ENCODE peak calls at places on chromosomes 11 and 22, in eight cellular contexts. P, G, B, V, S, L, D and T are unnamed samples. For H3K4me1, the result is how much of the 10 kb centered on the place peaks cover.

GRCh38 chr11:78690588-78690987 is 115.9 kb upstream of the NARS2 start:
- DNase-seq in L (no peak), G (no peak), B (no peak), S (no peak), V (no peak), D (no peak), P (no peak), T (no peak)

GRCh38 chr11:765025-765801 is 12.1 kb downstream of the GATD1 start:
- DNase-seq in B (peak), V (peak), D (peak), G (peak), P (no peak), L (no peak), S (peak), T (no peak)

GRCh38 chr11:119533931-119534694 is 111.1 kb upstream of the THY1 start:
- DNase-seq in P (no peak), L (peak), V (peak), B (no peak), G (peak), S (peak), D (peak), T (peak)

GRCh38 chr11:79794484-79795393 is 353.9 kb upstream of the TENM4 start:
- DNase-seq in B (no peak), D (no peak), G (no peak), V (no peak), P (no peak), S (no peak), L (peak), T (no peak)

GRCh38 chr22:36922097-36922608 is 8.7 kb downstream of the CSF2RB start:
- DNase-seq in L (no peak), P (no peak), S (peak), V (no peak), G (peak), D (peak), B (no peak), T (no peak)

GRCh38 chr11:115548878-115549528 is 44.8 kb upstream of the CADM1 start:
- DNase-seq in S (peak), G (peak), V (peak), D (no peak), B (no peak), L (no peak), P (no peak), T (peak)

GRCh38 chr11:120256779-120257178 is 16.8 kb downstream of the POU2F3 start:
- DNase-seq in V (no peak), B (no peak), S (no peak), D (no peak), G (no peak), P (no peak), L (no peak), T (no peak)

GRCh38 chr22:36204641-36205032 is 3.0 kb upstream of the APOL4 start:
- DNase-seq in S (no peak), L (no peak), P (no peak), V (no peak), D (no peak), G (no peak), B (no peak), T (no peak)

GRCh38 chr11:43756575-43756974 is 76.0 kb downstream of the HSD17B12 start:
- DNase-seq in G (no peak), S (no peak), L (no peak), B (no peak), V (no peak), P (no peak), D (no peak), T (no peak)

GRCh38 chr22:23681026-23681809 is 9.6 kb upstream of the RGL4 start:
- DNase-seq in P (no peak), V (no peak), G (no peak), B (no peak), L (no peak), S (no peak), D (no peak), T (no peak)

GRCh38 chr11:11426226-11426915 is 73.3 kb upstream of the CSNK2A3 start:
- DNase-seq in G (no peak), D (no peak), P (no peak), B (no peak), S (no peak), L (no peak), V (no peak), T (no peak)
- TF ChIP-seq CTCF in G (no peak), D (no peak), P (no peak), B (no peak), S (no peak), L (no peak), V (no peak), T (no peak)

DNA sequence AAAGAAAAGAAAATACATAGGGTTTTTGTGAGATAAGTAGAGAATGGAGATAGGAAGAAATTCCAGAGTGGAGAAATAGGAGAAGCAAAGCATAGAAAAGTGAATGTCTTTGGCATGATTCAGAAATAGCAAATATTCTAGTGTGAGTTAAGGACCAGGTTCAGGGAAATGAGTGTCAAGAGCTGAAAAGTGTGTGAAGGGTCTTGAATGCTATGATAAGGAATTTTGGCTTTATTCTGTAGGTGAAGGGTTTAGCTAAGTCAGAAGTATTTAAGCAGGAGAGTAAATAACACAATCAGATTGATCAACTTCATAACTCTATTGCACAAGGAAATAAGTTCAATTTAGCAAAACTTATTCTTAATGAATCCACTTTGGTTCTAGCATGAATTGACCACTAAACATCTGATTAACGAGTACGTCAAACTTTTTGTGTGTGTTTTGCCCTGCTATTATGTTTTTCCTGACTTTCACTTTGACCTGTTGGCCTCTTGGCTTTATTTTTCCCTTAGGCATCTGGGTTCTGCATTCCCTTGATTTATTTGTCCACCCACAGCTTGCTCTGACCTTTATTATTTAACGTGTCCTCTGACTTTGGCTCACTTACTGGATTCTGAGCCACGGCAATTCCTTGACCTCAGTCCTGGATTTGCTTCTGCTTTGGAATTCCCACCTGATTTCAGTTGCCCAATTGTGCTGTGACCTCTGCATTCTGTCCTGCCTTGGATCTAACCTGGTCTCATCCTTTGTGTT is 11.9 kb upstream of the TMEM218 start:
- DNase-seq in S (no peak), P (no peak), D (no peak), B (no peak), L (no peak), G (no peak), V (no peak), T (no peak)
- H3K27ac ChIP-seq in S (no peak), P (no peak), D (no peak), B (no peak), L (peak), G (no peak), V (peak), T (no peak)

GRCh38 chr22:30606455-30607299 is at the start of gene TCN2:
- DNase-seq in G (peak), B (no peak), D (peak), P (peak), V (peak), L (peak), S (peak), T (peak)
- H3K4me1 ChIP-seq in G (under half), B (under half), D (under half), P (under half), V (under half), L (under half), S (under half), T (under half)

GRCh38 chr11:74490945-74491344 is 2.6 kb downstream of the LIPT2 start:
- DNase-seq in S (no peak), V (no peak), G (no peak), L (no peak), B (no peak), P (no peak), D (no peak), T (no peak)

GRCh38 chr11:74492084-74492483 is 1.4 kb downstream of the LIPT2 start:
- DNase-seq in L (no peak), V (no peak), D (no peak), G (no peak), P (no peak), S (no peak), B (no peak), T (no peak)

GRCh38 chr11:74485868-74486267 is 7.7 kb downstream of the LIPT2 start:
- DNase-seq in D (no peak), P (no peak), G (no peak), S (no peak), V (no peak), B (no peak), L (no peak), T (no peak)

GRCh38 chr11:74492974-74493815 is at the start of gene LIPT2:
- DNase-seq in L (peak), S (peak), V (peak), D (peak), B (peak), G (peak), P (peak), T (peak)

DNA sequence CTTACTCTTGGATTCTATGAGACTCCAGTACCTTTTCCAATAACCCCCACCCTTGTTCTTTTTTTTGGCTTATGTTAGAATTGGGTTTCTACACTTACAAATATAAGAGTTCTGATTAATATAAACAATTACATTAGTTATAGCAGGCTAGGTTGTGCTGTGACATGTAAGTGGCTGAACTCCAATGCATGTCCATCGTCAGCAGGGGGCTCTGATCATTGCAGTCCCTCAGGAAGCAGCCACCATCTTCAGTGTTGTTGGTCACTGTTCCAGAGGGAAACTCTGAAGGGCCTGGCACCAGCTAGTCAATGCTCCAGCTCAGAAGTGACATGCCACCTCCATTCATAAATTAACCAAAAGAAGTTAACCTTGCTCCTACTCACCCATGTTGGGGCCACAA is 5.6 kb downstream of the LIPT2 start:
- DNase-seq in S (peak), D (no peak), P (no peak), G (no peak), V (peak), B (no peak), L (no peak), T (no peak)
- TF ChIP-seq CTCF in S (peak), D (peak), P (no peak), G (peak), V (peak), B (no peak), L (no peak), T (no peak)

DNA sequence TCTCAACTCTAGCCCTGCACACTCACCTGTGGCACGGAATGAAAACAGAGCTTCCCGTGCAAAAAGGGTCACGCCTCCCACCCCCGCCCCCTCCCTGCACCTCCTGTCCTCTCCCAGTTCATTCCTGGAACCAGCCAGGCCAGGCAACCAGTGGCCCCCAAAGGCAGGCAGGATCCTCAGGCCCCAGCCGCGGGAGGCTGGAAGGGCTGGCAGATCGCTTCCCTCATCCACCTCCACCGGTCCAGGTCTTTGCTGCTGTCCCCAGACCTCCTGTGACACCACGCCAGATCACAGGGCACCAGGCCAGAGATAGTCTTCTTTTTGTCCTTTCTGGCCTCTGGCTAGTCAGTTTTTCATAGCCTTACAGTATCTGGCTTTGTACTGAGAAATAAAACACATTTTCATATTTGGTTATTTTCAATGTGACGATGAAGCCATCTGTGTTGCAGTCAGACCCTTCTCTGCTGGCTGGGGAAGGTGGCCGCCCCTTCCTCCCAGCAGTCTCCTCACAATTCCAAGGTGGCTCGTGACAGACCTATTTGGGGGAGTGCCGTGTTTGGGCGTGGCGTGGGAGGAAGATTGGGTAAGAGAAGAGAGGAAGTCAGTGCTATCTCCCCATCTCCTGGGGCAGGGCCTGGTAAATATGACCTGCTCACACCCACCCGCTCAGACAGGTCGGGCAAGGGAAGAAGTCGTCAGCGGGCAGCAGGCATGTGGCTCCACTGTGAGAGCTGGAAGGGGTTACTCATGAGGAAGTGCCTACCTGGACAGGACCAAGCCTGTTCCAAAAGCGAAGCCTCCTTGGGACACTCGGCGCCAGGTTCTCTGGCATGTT is 9.1 kb downstream of the SSH3 start:
- DNase-seq in S (no peak), D (peak), B (no peak), V (peak), G (no peak), P (no peak), L (peak), T (no peak)
- H3K27ac ChIP-seq in S (no peak), D (no peak), B (no peak), V (peak), G (no peak), P (no peak), L (peak), T (no peak)

DNA sequence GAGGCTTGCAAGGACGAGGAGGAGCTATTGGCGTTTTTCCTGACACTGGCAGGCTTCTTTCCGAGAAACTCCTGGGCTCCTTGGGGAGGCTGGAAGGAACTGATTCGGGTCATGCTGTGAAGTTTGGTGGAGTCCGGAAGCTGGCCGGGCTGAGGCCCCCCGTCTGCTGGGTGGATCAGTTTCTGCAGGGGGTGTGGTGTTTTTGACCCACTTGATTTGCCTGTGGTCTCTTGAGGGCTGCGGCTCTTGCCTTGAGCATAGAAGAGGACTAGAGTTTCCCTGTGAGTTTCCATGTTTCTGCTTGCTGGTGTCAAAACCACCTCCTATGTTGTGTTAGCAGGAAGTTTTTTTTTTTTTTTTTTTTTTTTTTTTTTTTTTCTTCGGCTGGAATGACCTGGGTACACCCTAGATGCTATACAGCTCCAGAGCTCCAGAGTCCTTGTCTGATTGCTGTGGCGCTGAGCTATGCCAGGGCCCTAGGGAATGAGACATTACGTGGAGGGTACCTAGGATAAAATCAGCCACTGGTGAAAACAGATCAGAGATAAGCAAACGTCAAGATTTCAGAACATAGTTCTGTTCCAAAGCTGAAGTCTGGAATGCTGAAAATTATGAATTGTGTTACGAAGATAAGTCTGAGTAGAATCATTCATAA is 728 bp downstream of the TBC1D22A start:
- DNase-seq in L (no peak), V (no peak), D (peak), S (no peak), B (peak), P (no peak), G (no peak), T (no peak)
- H3K4me1 ChIP-seq in L (under half), V (under half), D (under half), S (under half), B (under half), P (under half), G (under half), T (under half)

GRCh38 chr11:33334627-33335026 is 77.4 kb downstream of the HIPK3 start:
- DNase-seq in B (no peak), L (no peak), S (no peak), P (no peak), V (no peak), D (no peak), G (no peak), T (no peak)

GRCh38 chr11:33324211-33324985 is 67.2 kb downstream of the HIPK3 start:
- DNase-seq in S (no peak), D (no peak), L (no peak), G (no peak), P (no peak), B (no peak), V (no peak), T (no peak)

GRCh38 chr11:33325456-33325855 is 68.3 kb downstream of the HIPK3 start:
- DNase-seq in D (no peak), P (no peak), V (no peak), B (no peak), G (no peak), L (no peak), S (no peak), T (no peak)

GRCh38 chr11:33329705-33330329 is 72.6 kb downstream of the HIPK3 start:
- DNase-seq in S (peak), V (peak), L (no peak), P (no peak), B (peak), G (peak), D (no peak), T (no peak)
- TF ChIP-seq CTCF in S (peak), V (peak), L (peak), P (peak), B (peak), G (peak), D (peak), T (peak)